ENCODE peak calls at places on chromosomes 16 and 17, in eight cellular contexts. B is choroid plexus epithelial cell, U is heart right ventricle, F is psoas muscle, X is left ventricle myocardium inferior, O is A549, I is mucosa of descending colon, T is tibial artery. Y is an unnamed sample.

GRCh38 chr17:6056104-6056503 is 14.1 kb upstream of the WSCD1 start:
- DNase-seq in B (no peak), U (no peak), F (no peak), X (no peak), O (no peak), I (no peak), T (no peak), Y (no peak)

GRCh38 chr16:28311913-28312312 is 19.6 kb downstream of the SBK1 start:
- DNase-seq in B (no peak), U (no peak), F (no peak), X (no peak), O (no peak), I (no peak), T (no peak), Y (no peak)

GRCh38 chr17:76585048-76585648 is 512 bp downstream of the ST6GALNAC2 start:
- DNase-seq in B (no peak), U (peak; percentile 38), F (peak; percentile 35), X (no peak), O (no peak), I (no peak), T (no peak), Y (no peak)

GRCh38 chr16:70250748-70251650 is 741 bp downstream of the EXOSC6 start:
- DNase-seq in B (peak; percentile 59), U (peak; percentile 40), F (peak; percentile 42), X (no peak), O (peak; percentile 50), I (peak; percentile 70), T (peak; percentile 25), Y (peak; percentile 52)

GRCh38 chr17:65078441-65079160 is 22.1 kb upstream of the GNA13 start:
- DNase-seq in B (peak; percentile 45), U (no peak), F (no peak), X (no peak), O (no peak), I (no peak), T (no peak), Y (peak; percentile 54)

GRCh38 chr17:35708149-35708548 is 23.3 kb upstream of the RASL10B start:
- DNase-seq in B (peak; percentile 43), U (no peak), F (no peak), X (no peak), O (no peak), I (no peak), T (no peak), Y (peak; percentile 7)

GRCh38 chr17:348692-349425 is 3.7 kb downstream of the RPH3AL start:
- DNase-seq in B (peak; percentile 14), U (no peak), F (peak; percentile 47), X (peak; percentile 49), O (peak; percentile 78), I (peak; percentile 67), T (no peak), Y (no peak)

GRCh38 chr17:44642861-44643260 is 13.4 kb upstream of the MEIOC start:
- DNase-seq in B (no peak), U (no peak), F (no peak), X (no peak), O (no peak), I (no peak), T (no peak), Y (no peak)

GRCh38 chr17:2797226-2797625 is 988 bp downstream of the RAP1GAP2 start:
- DNase-seq in B (no peak), U (no peak), F (no peak), X (no peak), O (no peak), I (no peak), T (no peak), Y (no peak)

GRCh38 chr17:71757156-71757555 is 363.7 kb upstream of the SOX9 start:
- DNase-seq in B (no peak), U (no peak), F (no peak), X (no peak), O (no peak), I (no peak), T (no peak), Y (no peak)

GRCh38 chr17:81277421-81277820 is 17.7 kb downstream of the SLC38A10 start:
- DNase-seq in B (no peak), U (peak; percentile 57), F (peak; percentile 51), X (peak; percentile 60), O (no peak), I (no peak), T (no peak), Y (no peak)

GRCh38 chr17:19867094-19867653 is 562 bp downstream of the ULK2 start:
- DNase-seq in B (peak; percentile 66), U (peak; percentile 72), F (peak; percentile 36), X (peak; percentile 76), O (peak; percentile 76), I (peak; percentile 76), T (peak; percentile 71), Y (peak; percentile 62)

GRCh38 chr17:76659928-76660614 is 16.5 kb upstream of the ST6GALNAC1 start:
- DNase-seq in B (no peak), U (no peak), F (no peak), X (no peak), O (no peak), I (peak; percentile 79), T (peak; percentile 13), Y (peak; percentile 33)

GRCh38 chr16:3087243-3087791 is 11.8 kb downstream of the ZSCAN10 start:
- DNase-seq in B (no peak), U (peak; percentile 66), F (no peak), X (peak; percentile 46), O (no peak), I (no peak), T (no peak), Y (peak; percentile 22)
- H3K4me3 ChIP-seq in B (no peak overlapping the region), U (peak overlapping the region; percentile 60), F (peak overlapping the region; percentile 56), X (peak overlapping the region; percentile 63), O (no peak overlapping the region), I (no peak overlapping the region), T (no peak overlapping the region), Y (no peak overlapping the region)

GRCh38 chr17:67671492-67671891 is 46.2 kb upstream of the NOL11 start:
- DNase-seq in B (peak; percentile 20), U (no peak), F (no peak), X (no peak), O (no peak), I (no peak), T (no peak), Y (no peak)

GRCh38 chr17:67679225-67679624 is 38.5 kb upstream of the NOL11 start:
- DNase-seq in B (no peak), U (no peak), F (no peak), X (no peak), O (no peak), I (no peak), T (no peak), Y (no peak)

GRCh38 chr17:67673006-67673405 is 44.7 kb upstream of the NOL11 start:
- DNase-seq in B (no peak), U (no peak), F (no peak), X (no peak), O (no peak), I (no peak), T (no peak), Y (no peak)

GRCh38 chr17:67672592-67672991 is 45.1 kb upstream of the NOL11 start:
- DNase-seq in B (no peak), U (no peak), F (no peak), X (no peak), O (no peak), I (no peak), T (no peak), Y (no peak)

DNA sequence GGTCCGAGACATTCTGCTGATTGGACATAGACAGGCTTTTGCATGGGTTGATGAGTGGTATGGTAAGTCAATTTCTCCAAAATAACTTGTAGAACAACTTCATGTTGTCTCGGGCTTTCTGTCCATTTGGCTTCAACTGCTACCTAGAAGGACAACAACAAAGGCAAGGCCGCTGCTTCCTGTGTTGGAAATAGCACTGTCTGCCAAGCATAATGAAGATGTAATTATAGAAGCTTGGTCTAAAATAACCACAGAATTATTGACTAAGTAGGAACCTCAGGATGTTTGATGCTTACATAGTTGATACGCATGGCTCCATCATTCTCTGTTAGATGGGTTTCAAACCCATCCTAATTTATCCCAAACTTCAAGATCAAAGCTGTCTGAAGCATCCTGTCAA is 42.3 kb upstream of the NOL11 start:
- DNase-seq in B (no peak), U (no peak), F (no peak), X (no peak), O (no peak), I (no peak), T (no peak), Y (no peak)
- TF ChIP-seq CTCF in B (no peak), U (no peak), F (no peak), X (no peak), O (no peak), I (no peak), T (no peak), Y (no peak)

GRCh38 chr16:31009894-31010293 is 544 bp downstream of the STX1B start:
- DNase-seq in B (no peak), U (no peak), F (no peak), X (no peak), O (no peak), I (no peak), T (no peak), Y (no peak)

GRCh38 chr16:31010943-31011342 is 505 bp upstream of the STX1B start:
- DNase-seq in B (no peak), U (no peak), F (no peak), X (no peak), O (no peak), I (no peak), T (no peak), Y (no peak)

GRCh38 chr16:31009120-31009519 is 1.3 kb downstream of the STX1B start:
- DNase-seq in B (no peak), U (no peak), F (no peak), X (no peak), O (no peak), I (no peak), T (no peak), Y (no peak)

GRCh38 chr16:31008154-31008950 is 2.1 kb downstream of the STX1B start:
- DNase-seq in B (peak; percentile 62), U (no peak), F (no peak), X (no peak), O (no peak), I (no peak), T (no peak), Y (no peak)

DNA sequence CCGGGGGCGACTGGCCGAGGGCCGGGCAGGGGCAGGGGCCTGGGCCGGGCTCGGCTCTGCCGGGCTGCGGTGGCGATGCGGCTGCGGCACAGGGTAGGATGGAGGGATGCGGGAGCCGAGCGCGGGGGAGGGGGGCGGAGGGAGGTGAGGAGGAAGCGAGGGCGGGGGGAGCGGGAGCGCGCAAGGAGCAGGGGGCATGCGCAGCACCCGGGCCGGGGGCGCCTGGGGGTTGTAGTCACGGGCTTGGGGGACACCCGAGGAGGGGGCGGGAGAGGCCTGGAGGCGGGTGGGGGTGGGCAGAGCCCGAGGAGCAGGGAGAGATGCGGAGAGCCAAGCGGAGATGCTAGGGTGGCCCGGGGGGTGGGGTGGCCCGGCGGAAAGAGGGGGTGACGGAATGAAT is at the start of gene STX1B:
- DNase-seq in B (no peak), U (no peak), F (no peak), X (no peak), O (no peak), I (no peak), T (no peak), Y (no peak)
- H3K4me3 ChIP-seq in B (peak within 1 kb of the TSS; percentile 51), U (peak within 1 kb of the TSS; percentile 8), F (no peak within 1 kb of the TSS), X (no peak within 1 kb of the TSS), O (no peak within 1 kb of the TSS), I (no peak within 1 kb of the TSS), T (no peak within 1 kb of the TSS), Y (peak within 1 kb of the TSS; percentile 22)

DNA sequence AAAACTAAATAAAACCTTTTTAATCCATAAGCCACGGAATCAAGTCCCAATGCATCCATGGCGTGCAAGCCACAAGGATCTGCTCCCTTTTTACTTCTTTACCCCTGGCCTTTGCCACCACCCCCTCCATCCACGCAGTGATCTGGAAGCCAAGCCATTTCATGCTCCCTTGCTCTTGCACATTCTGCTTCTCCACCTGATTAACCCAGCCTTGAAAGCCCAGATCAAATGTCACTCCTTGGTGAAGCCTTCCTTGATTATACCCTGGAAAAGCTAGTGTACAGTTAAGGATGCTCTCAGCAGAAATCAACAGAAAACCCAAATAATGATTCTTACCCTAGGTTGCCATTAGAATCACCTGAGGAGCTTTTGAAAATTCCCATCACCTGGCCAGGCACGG is 9.9 kb downstream of the LRRC3C start:
- DNase-seq in B (no peak), U (no peak), F (no peak), X (no peak), O (no peak), I (no peak), T (no peak), Y (no peak)
- TF ChIP-seq CTCF in B (no peak), U (no peak), F (no peak), X (no peak), O (no peak), I (no peak), T (no peak), Y (no peak)